ENCODE peak calls at places on chromosome 6, in ten cellular contexts. One of them, this sample, is unnamed. For H3K27me3, the result is how much of the 10 kb centered on the place peaks cover.

GRCh38 chr6:39754493-39755115 is 29.4 kb upstream of the KIF6 start:
- DNase-seq in IMR-90: no peak
- DNase-seq in uterus: peak
- DNase-seq in ovary: peak
- DNase-seq in sigmoid colon: no peak
- DNase-seq in right lobe of liver: no peak
- DNase-seq in stomach: no peak
- DNase-seq in Peyer's patch: no peak
- DNase-seq in spleen: no peak
- DNase-seq in gastrocnemius medialis: no peak
- DNase-seq in this sample: no peak

GRCh38 chr6:160519603-160520042 is 144.5 kb downstream of the LPA start:
- DNase-seq in IMR-90: no peak
- DNase-seq in uterus: no peak
- DNase-seq in ovary: no peak
- DNase-seq in sigmoid colon: no peak
- DNase-seq in right lobe of liver: no peak
- DNase-seq in stomach: no peak
- DNase-seq in Peyer's patch: no peak
- DNase-seq in spleen: no peak
- DNase-seq in gastrocnemius medialis: no peak
- DNase-seq in this sample: peak

GRCh38 chr6:12313992-12314589 is 23.9 kb downstream of the EDN1 start:
- DNase-seq in IMR-90: peak
- DNase-seq in uterus: no peak
- DNase-seq in ovary: no peak
- DNase-seq in sigmoid colon: no peak
- DNase-seq in right lobe of liver: no peak
- DNase-seq in stomach: peak
- DNase-seq in Peyer's patch: peak
- DNase-seq in spleen: peak
- DNase-seq in gastrocnemius medialis: no peak
- DNase-seq in this sample: no peak

GRCh38 chr6:44237813-44238433 is 9.0 kb upstream of the HSP90AB1 start:
- DNase-seq in IMR-90: peak
- DNase-seq in uterus: peak
- DNase-seq in ovary: peak
- DNase-seq in sigmoid colon: peak
- DNase-seq in right lobe of liver: peak
- DNase-seq in stomach: peak
- DNase-seq in Peyer's patch: peak
- DNase-seq in spleen: peak
- DNase-seq in gastrocnemius medialis: peak
- DNase-seq in this sample: peak

GRCh38 chr6:17012421-17013225 is 89.2 kb upstream of the STMND1 start:
- DNase-seq in IMR-90: peak
- DNase-seq in uterus: peak
- DNase-seq in ovary: no peak
- DNase-seq in sigmoid colon: peak
- DNase-seq in right lobe of liver: no peak
- DNase-seq in stomach: no peak
- DNase-seq in Peyer's patch: no peak
- DNase-seq in spleen: no peak
- DNase-seq in gastrocnemius medialis: no peak
- DNase-seq in this sample: no peak

GRCh38 chr6:3628143-3628840 is 123.2 kb downstream of the PXDC1 start:
- DNase-seq in IMR-90: no peak
- DNase-seq in uterus: no peak
- DNase-seq in ovary: no peak
- DNase-seq in sigmoid colon: no peak
- DNase-seq in right lobe of liver: no peak
- DNase-seq in stomach: no peak
- DNase-seq in Peyer's patch: no peak
- DNase-seq in spleen: no peak
- DNase-seq in gastrocnemius medialis: no peak
- DNase-seq in this sample: no peak

GRCh38 chr6:154974485-154975149 is 20.5 kb upstream of the TIAM2 start:
- DNase-seq in IMR-90: no peak
- DNase-seq in uterus: no peak
- DNase-seq in ovary: no peak
- DNase-seq in sigmoid colon: no peak
- DNase-seq in right lobe of liver: no peak
- DNase-seq in stomach: no peak
- DNase-seq in Peyer's patch: no peak
- DNase-seq in spleen: no peak
- DNase-seq in gastrocnemius medialis: no peak
- DNase-seq in this sample: no peak

GRCh38 chr6:138989098-138989983 is 1.3 kb upstream of the REPS1 start:
- DNase-seq in IMR-90: no peak
- DNase-seq in uterus: no peak
- DNase-seq in ovary: no peak
- DNase-seq in sigmoid colon: no peak
- DNase-seq in right lobe of liver: no peak
- DNase-seq in stomach: no peak
- DNase-seq in Peyer's patch: no peak
- DNase-seq in spleen: no peak
- DNase-seq in gastrocnemius medialis: no peak
- DNase-seq in this sample: no peak

GRCh38 chr6:123716506-123716905 is 79.8 kb upstream of the TRDN start:
- DNase-seq in IMR-90: no peak
- DNase-seq in uterus: no peak
- DNase-seq in ovary: no peak
- DNase-seq in sigmoid colon: no peak
- DNase-seq in right lobe of liver: no peak
- DNase-seq in stomach: no peak
- DNase-seq in Peyer's patch: no peak
- DNase-seq in spleen: no peak
- DNase-seq in gastrocnemius medialis: no peak
- DNase-seq in this sample: no peak

GRCh38 chr6:133609404-133610270 is 279.3 kb upstream of the TCF21 start:
- DNase-seq in IMR-90: peak
- DNase-seq in uterus: no peak
- DNase-seq in ovary: no peak
- DNase-seq in sigmoid colon: no peak
- DNase-seq in right lobe of liver: no peak
- DNase-seq in stomach: no peak
- DNase-seq in Peyer's patch: peak
- DNase-seq in spleen: no peak
- DNase-seq in gastrocnemius medialis: no peak
- DNase-seq in this sample: no peak

GRCh38 chr6:137657351-137657911 is 163.2 kb upstream of the OLIG3 start:
- DNase-seq in IMR-90: no peak
- DNase-seq in uterus: no peak
- DNase-seq in ovary: no peak
- DNase-seq in sigmoid colon: no peak
- DNase-seq in right lobe of liver: no peak
- DNase-seq in stomach: no peak
- DNase-seq in Peyer's patch: no peak
- DNase-seq in spleen: no peak
- DNase-seq in gastrocnemius medialis: no peak
- DNase-seq in this sample: no peak

GRCh38 chr6:5201271-5201670 is 59.5 kb downstream of the LYRM4 start:
- DNase-seq in IMR-90: no peak
- DNase-seq in uterus: no peak
- DNase-seq in ovary: no peak
- DNase-seq in sigmoid colon: no peak
- DNase-seq in right lobe of liver: no peak
- DNase-seq in stomach: no peak
- DNase-seq in Peyer's patch: no peak
- DNase-seq in spleen: no peak
- DNase-seq in gastrocnemius medialis: no peak
- DNase-seq in this sample: no peak

GRCh38 chr6:110999634-111000270 is 17.9 kb downstream of the RPF2 start:
- DNase-seq in IMR-90: peak
- DNase-seq in uterus: no peak
- DNase-seq in ovary: no peak
- DNase-seq in sigmoid colon: no peak
- DNase-seq in right lobe of liver: no peak
- DNase-seq in stomach: no peak
- DNase-seq in Peyer's patch: no peak
- DNase-seq in spleen: no peak
- DNase-seq in gastrocnemius medialis: no peak
- DNase-seq in this sample: no peak

GRCh38 chr6:132089173-132089572 is 138.0 kb upstream of the CCN2 start:
- DNase-seq in IMR-90: no peak
- DNase-seq in uterus: no peak
- DNase-seq in ovary: no peak
- DNase-seq in sigmoid colon: no peak
- DNase-seq in right lobe of liver: no peak
- DNase-seq in stomach: no peak
- DNase-seq in Peyer's patch: no peak
- DNase-seq in spleen: no peak
- DNase-seq in gastrocnemius medialis: no peak
- DNase-seq in this sample: no peak
- TF ChIP-seq POLR2A in IMR-90: no peak
- TF ChIP-seq POLR2A in uterus: no peak
- TF ChIP-seq POLR2A in ovary: no peak
- TF ChIP-seq POLR2A in sigmoid colon: no peak
- TF ChIP-seq POLR2A in right lobe of liver: no peak
- TF ChIP-seq POLR2A in stomach: no peak
- TF ChIP-seq POLR2A in Peyer's patch: no peak
- TF ChIP-seq POLR2A in spleen: no peak
- TF ChIP-seq POLR2A in gastrocnemius medialis: no peak
- TF ChIP-seq POLR2A in this sample: no peak

GRCh38 chr6:45955597-45955996 is 60.1 kb downstream of the CLIC5 start:
- DNase-seq in IMR-90: no peak
- DNase-seq in uterus: no peak
- DNase-seq in ovary: no peak
- DNase-seq in sigmoid colon: no peak
- DNase-seq in right lobe of liver: no peak
- DNase-seq in stomach: no peak
- DNase-seq in Peyer's patch: no peak
- DNase-seq in spleen: no peak
- DNase-seq in gastrocnemius medialis: no peak
- DNase-seq in this sample: no peak
- H3K27me3 ChIP-seq in IMR-90: under half
- H3K27me3 ChIP-seq in uterus: under half
- H3K27me3 ChIP-seq in ovary: under half
- H3K27me3 ChIP-seq in sigmoid colon: under half
- H3K27me3 ChIP-seq in right lobe of liver: under half
- H3K27me3 ChIP-seq in stomach: under half
- H3K27me3 ChIP-seq in Peyer's patch: under half
- H3K27me3 ChIP-seq in spleen: under half
- H3K27me3 ChIP-seq in gastrocnemius medialis: under half
- H3K27me3 ChIP-seq in this sample: under half

GRCh38 chr6:131470549-131470948 is 102.5 kb upstream of the ARG1 start:
- DNase-seq in IMR-90: no peak
- DNase-seq in uterus: no peak
- DNase-seq in ovary: no peak
- DNase-seq in sigmoid colon: no peak
- DNase-seq in right lobe of liver: no peak
- DNase-seq in stomach: no peak
- DNase-seq in Peyer's patch: no peak
- DNase-seq in spleen: no peak
- DNase-seq in gastrocnemius medialis: no peak
- DNase-seq in this sample: no peak

GRCh38 chr6:131476362-131476761 is 96.7 kb upstream of the ARG1 start:
- DNase-seq in IMR-90: no peak
- DNase-seq in uterus: no peak
- DNase-seq in ovary: no peak
- DNase-seq in sigmoid colon: no peak
- DNase-seq in right lobe of liver: no peak
- DNase-seq in stomach: no peak
- DNase-seq in Peyer's patch: no peak
- DNase-seq in spleen: no peak
- DNase-seq in gastrocnemius medialis: no peak
- DNase-seq in this sample: no peak

GRCh38 chr6:131471331-131471730 is 101.7 kb upstream of the ARG1 start:
- DNase-seq in IMR-90: no peak
- DNase-seq in uterus: no peak
- DNase-seq in ovary: no peak
- DNase-seq in sigmoid colon: no peak
- DNase-seq in right lobe of liver: no peak
- DNase-seq in stomach: no peak
- DNase-seq in Peyer's patch: no peak
- DNase-seq in spleen: no peak
- DNase-seq in gastrocnemius medialis: no peak
- DNase-seq in this sample: no peak
- TF ChIP-seq POLR2A in IMR-90: no peak
- TF ChIP-seq POLR2A in uterus: no peak
- TF ChIP-seq POLR2A in ovary: no peak
- TF ChIP-seq POLR2A in sigmoid colon: no peak
- TF ChIP-seq POLR2A in right lobe of liver: no peak
- TF ChIP-seq POLR2A in stomach: no peak
- TF ChIP-seq POLR2A in Peyer's patch: no peak
- TF ChIP-seq POLR2A in spleen: no peak
- TF ChIP-seq POLR2A in gastrocnemius medialis: no peak
- TF ChIP-seq POLR2A in this sample: no peak

GRCh38 chr6:28656715-28657114 is 131.0 kb downstream of the GPX5 start:
- DNase-seq in IMR-90: no peak
- DNase-seq in uterus: no peak
- DNase-seq in ovary: no peak
- DNase-seq in sigmoid colon: no peak
- DNase-seq in right lobe of liver: no peak
- DNase-seq in stomach: no peak
- DNase-seq in Peyer's patch: no peak
- DNase-seq in spleen: no peak
- DNase-seq in gastrocnemius medialis: no peak
- DNase-seq in this sample: no peak

GRCh38 chr6:28658475-28659249 is 133.0 kb downstream of the GPX5 start:
- DNase-seq in IMR-90: peak
- DNase-seq in uterus: no peak
- DNase-seq in ovary: no peak
- DNase-seq in sigmoid colon: no peak
- DNase-seq in right lobe of liver: no peak
- DNase-seq in stomach: no peak
- DNase-seq in Peyer's patch: no peak
- DNase-seq in spleen: no peak
- DNase-seq in gastrocnemius medialis: no peak
- DNase-seq in this sample: no peak

GRCh38 chr6:28659250-28659566 is 133.5 kb downstream of the GPX5 start:
- DNase-seq in IMR-90: no peak
- DNase-seq in uterus: no peak
- DNase-seq in ovary: no peak
- DNase-seq in sigmoid colon: no peak
- DNase-seq in right lobe of liver: no peak
- DNase-seq in stomach: no peak
- DNase-seq in Peyer's patch: no peak
- DNase-seq in spleen: no peak
- DNase-seq in gastrocnemius medialis: no peak
- DNase-seq in this sample: no peak

GRCh38 chr6:28657756-28658465 is 132.2 kb downstream of the GPX5 start:
- DNase-seq in IMR-90: peak
- DNase-seq in uterus: peak
- DNase-seq in ovary: peak
- DNase-seq in sigmoid colon: no peak
- DNase-seq in right lobe of liver: no peak
- DNase-seq in stomach: no peak
- DNase-seq in Peyer's patch: no peak
- DNase-seq in spleen: no peak
- DNase-seq in gastrocnemius medialis: no peak
- DNase-seq in this sample: no peak

DNA sequence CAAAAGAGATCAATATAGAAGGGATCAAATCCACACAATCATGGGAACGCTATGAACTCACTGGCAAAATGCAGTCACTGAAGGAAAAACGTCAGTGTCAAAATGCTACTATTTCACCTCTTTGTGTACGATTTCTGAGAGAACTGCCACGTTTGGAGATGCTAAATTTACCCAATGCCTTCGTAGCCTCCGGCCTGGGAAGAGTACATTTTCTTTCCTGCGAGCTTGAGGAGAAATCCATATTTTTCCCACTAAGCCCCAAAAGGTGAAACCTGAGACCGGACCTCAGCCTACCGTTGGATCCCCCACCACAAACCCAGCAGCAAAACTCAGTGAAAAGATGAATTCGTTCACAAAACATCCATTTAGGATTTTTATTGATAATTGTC is 131.7 kb downstream of the GPX5 start:
- DNase-seq in IMR-90: no peak
- DNase-seq in uterus: no peak
- DNase-seq in ovary: no peak
- DNase-seq in sigmoid colon: no peak
- DNase-seq in right lobe of liver: no peak
- DNase-seq in stomach: no peak
- DNase-seq in Peyer's patch: no peak
- DNase-seq in spleen: no peak
- DNase-seq in gastrocnemius medialis: no peak
- DNase-seq in this sample: no peak
- H3K27me3 ChIP-seq in IMR-90: under half
- H3K27me3 ChIP-seq in uterus: under half
- H3K27me3 ChIP-seq in ovary: under half
- H3K27me3 ChIP-seq in sigmoid colon: under half
- H3K27me3 ChIP-seq in right lobe of liver: under half
- H3K27me3 ChIP-seq in stomach: under half
- H3K27me3 ChIP-seq in Peyer's patch: under half
- H3K27me3 ChIP-seq in spleen: half or more
- H3K27me3 ChIP-seq in gastrocnemius medialis: under half
- H3K27me3 ChIP-seq in this sample: half or more